ENCODE peak calls at places on chromosomes 16 and 17, in five cellular contexts. One of them, this sample, is unnamed.

GRCh38 chr17:73338050-73338491 is 26.3 kb upstream of the CDC42EP4 start:
- DNase-seq in PC-3: no peak
- DNase-seq in tibial artery: peak; percentile 61
- DNase-seq in ovary: peak; percentile 46
- DNase-seq in AG04450: no peak
- DNase-seq in this sample: no peak

GRCh38 chr17:31155208-31155810 is 60.5 kb downstream of the NF1 start:
- DNase-seq in PC-3: no peak
- DNase-seq in tibial artery: no peak
- DNase-seq in ovary: no peak
- DNase-seq in AG04450: no peak
- DNase-seq in this sample: no peak

GRCh38 chr17:66468241-66469087 is 166.1 kb downstream of the PRKCA start:
- DNase-seq in PC-3: peak; percentile 26
- DNase-seq in tibial artery: peak; percentile 36
- DNase-seq in ovary: no peak
- DNase-seq in AG04450: no peak
- DNase-seq in this sample: no peak

GRCh38 chr17:30565073-30565935 is 88.1 kb downstream of the GOSR1 start:
- DNase-seq in PC-3: no peak
- DNase-seq in tibial artery: no peak
- DNase-seq in ovary: no peak
- DNase-seq in AG04450: no peak
- DNase-seq in this sample: no peak

GRCh38 chr17:64240741-64241347 is 22.2 kb downstream of the TEX2 start:
- DNase-seq in PC-3: peak; percentile 43
- DNase-seq in tibial artery: peak; percentile 65
- DNase-seq in ovary: peak; percentile 77
- DNase-seq in AG04450: peak; percentile 64
- DNase-seq in this sample: no peak

GRCh38 chr16:77951788-77952187 is 70.6 kb upstream of the CLEC3A start:
- DNase-seq in PC-3: peak; percentile 35
- DNase-seq in tibial artery: no peak
- DNase-seq in ovary: no peak
- DNase-seq in AG04450: no peak
- DNase-seq in this sample: no peak

GRCh38 chr16:69397821-69398521 is 12.2 kb upstream of the TERF2 start:
- DNase-seq in PC-3: peak; percentile 47
- DNase-seq in tibial artery: peak; percentile 41
- DNase-seq in ovary: peak; percentile 59
- DNase-seq in AG04450: no peak
- DNase-seq in this sample: peak; percentile 22

GRCh38 chr17:4304417-4305027 is 40.7 kb upstream of the ANKFY1 start:
- DNase-seq in PC-3: peak; percentile 60
- DNase-seq in tibial artery: peak; percentile 59
- DNase-seq in ovary: no peak
- DNase-seq in AG04450: no peak
- DNase-seq in this sample: no peak

GRCh38 chr17:4980644-4981216 is 6.7 kb downstream of the CAMTA2 start:
- DNase-seq in PC-3: peak; percentile 65
- DNase-seq in tibial artery: no peak
- DNase-seq in ovary: no peak
- DNase-seq in AG04450: no peak
- DNase-seq in this sample: no peak

GRCh38 chr16:30381351-30382041 is 865 bp downstream of the SEPTIN1 start:
- DNase-seq in PC-3: no peak
- DNase-seq in tibial artery: no peak
- DNase-seq in ovary: no peak
- DNase-seq in AG04450: no peak
- DNase-seq in this sample: no peak

GRCh38 chr17:37802712-37803416 is 58.0 kb upstream of the HNF1B start:
- DNase-seq in PC-3: no peak
- DNase-seq in tibial artery: peak; percentile 34
- DNase-seq in ovary: no peak
- DNase-seq in AG04450: no peak
- DNase-seq in this sample: no peak

GRCh38 chr17:83100853-83101391 is 21.5 kb downstream of the METRNL start:
- DNase-seq in PC-3: no peak
- DNase-seq in tibial artery: no peak
- DNase-seq in ovary: no peak
- DNase-seq in AG04450: no peak
- DNase-seq in this sample: no peak

GRCh38 chr17:2396192-2396567 is 4.7 kb downstream of the MNT start:
- DNase-seq in PC-3: no peak
- DNase-seq in tibial artery: no peak
- DNase-seq in ovary: no peak
- DNase-seq in AG04450: no peak
- DNase-seq in this sample: no peak

GRCh38 chr16:57470683-57471082 is 8.2 kb downstream of the POLR2C start:
- DNase-seq in PC-3: no peak
- DNase-seq in tibial artery: peak; percentile 67
- DNase-seq in ovary: peak; percentile 77
- DNase-seq in AG04450: no peak
- DNase-seq in this sample: no peak

GRCh38 chr16:1906846-1907165 is 11.4 kb downstream of the HS3ST6 start:
- DNase-seq in PC-3: no peak
- DNase-seq in tibial artery: no peak
- DNase-seq in ovary: no peak
- DNase-seq in AG04450: no peak
- DNase-seq in this sample: no peak
- H3K27ac ChIP-seq in PC-3: no peak overlapping the region
- H3K27ac ChIP-seq in tibial artery: no peak overlapping the region
- H3K27ac ChIP-seq in ovary: no peak overlapping the region
- H3K27ac ChIP-seq in AG04450: no peak overlapping the region
- H3K27ac ChIP-seq in this sample: no peak overlapping the region

GRCh38 chr17:10623786-10624338 is 33.2 kb downstream of the MYH3 start:
- DNase-seq in PC-3: no peak
- DNase-seq in tibial artery: no peak
- DNase-seq in ovary: no peak
- DNase-seq in AG04450: no peak
- DNase-seq in this sample: no peak
- H3K27ac ChIP-seq in PC-3: no peak overlapping the region
- H3K27ac ChIP-seq in tibial artery: no peak overlapping the region
- H3K27ac ChIP-seq in ovary: no peak overlapping the region
- H3K27ac ChIP-seq in AG04450: no peak overlapping the region
- H3K27ac ChIP-seq in this sample: no peak overlapping the region

GRCh38 chr17:68535903-68536302 is 23.7 kb downstream of the PRKAR1A start:
- DNase-seq in PC-3: no peak
- DNase-seq in tibial artery: no peak
- DNase-seq in ovary: no peak
- DNase-seq in AG04450: no peak
- DNase-seq in this sample: no peak

GRCh38 chr17:68540981-68541380 is 28.8 kb downstream of the PRKAR1A start:
- DNase-seq in PC-3: no peak
- DNase-seq in tibial artery: no peak
- DNase-seq in ovary: no peak
- DNase-seq in AG04450: no peak
- DNase-seq in this sample: no peak

GRCh38 chr17:68541816-68542215 is 29.6 kb downstream of the PRKAR1A start:
- DNase-seq in PC-3: no peak
- DNase-seq in tibial artery: no peak
- DNase-seq in ovary: no peak
- DNase-seq in AG04450: no peak
- DNase-seq in this sample: no peak

GRCh38 chr17:68542698-68543463 is 30.7 kb downstream of the PRKAR1A start:
- DNase-seq in PC-3: peak; percentile 99
- DNase-seq in tibial artery: no peak
- DNase-seq in ovary: no peak
- DNase-seq in AG04450: no peak
- DNase-seq in this sample: no peak

GRCh38 chr17:68539536-68540469 is 27.6 kb downstream of the PRKAR1A start:
- DNase-seq in PC-3: peak; percentile 19
- DNase-seq in tibial artery: no peak
- DNase-seq in ovary: peak; percentile 31
- DNase-seq in AG04450: no peak
- DNase-seq in this sample: peak; percentile 26
- H3K27ac ChIP-seq in PC-3: no peak overlapping the region
- H3K27ac ChIP-seq in tibial artery: no peak overlapping the region
- H3K27ac ChIP-seq in ovary: no peak overlapping the region
- H3K27ac ChIP-seq in AG04450: no peak overlapping the region
- H3K27ac ChIP-seq in this sample: no peak overlapping the region

GRCh38 chr16:48816393-48816792 is 206.4 kb upstream of the N4BP1 start:
- DNase-seq in PC-3: no peak
- DNase-seq in tibial artery: no peak
- DNase-seq in ovary: no peak
- DNase-seq in AG04450: no peak
- DNase-seq in this sample: no peak

GRCh38 chr16:48824271-48824670 is 214.3 kb upstream of the N4BP1 start:
- DNase-seq in PC-3: no peak
- DNase-seq in tibial artery: no peak
- DNase-seq in ovary: no peak
- DNase-seq in AG04450: no peak
- DNase-seq in this sample: no peak

GRCh38 chr16:48817032-48817431 is 207.1 kb upstream of the N4BP1 start:
- DNase-seq in PC-3: no peak
- DNase-seq in tibial artery: no peak
- DNase-seq in ovary: no peak
- DNase-seq in AG04450: no peak
- DNase-seq in this sample: no peak

GRCh38 chr16:48818257-48818656 is 208.3 kb upstream of the N4BP1 start:
- DNase-seq in PC-3: no peak
- DNase-seq in tibial artery: no peak
- DNase-seq in ovary: no peak
- DNase-seq in AG04450: no peak
- DNase-seq in this sample: no peak

DNA sequence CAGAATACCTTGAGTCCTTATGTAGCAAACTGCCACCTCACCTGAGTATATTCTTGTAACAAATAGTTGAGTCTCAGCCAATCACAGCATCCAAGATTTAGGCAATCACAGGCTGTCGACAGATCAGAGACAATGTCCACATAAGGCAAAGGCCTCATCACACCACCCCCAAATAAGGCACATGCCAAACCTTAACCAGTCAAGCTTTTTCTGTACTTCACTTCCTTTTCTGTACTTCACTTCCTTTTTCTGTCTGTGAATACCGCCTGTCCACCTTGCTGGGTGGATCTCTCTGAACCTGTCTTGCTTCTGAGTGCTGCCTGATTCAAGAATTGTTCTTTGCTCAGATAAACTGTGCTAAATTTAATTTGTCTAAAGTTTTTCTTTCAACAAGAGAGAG is 210.4 kb upstream of the N4BP1 start:
- DNase-seq in PC-3: no peak
- DNase-seq in tibial artery: no peak
- DNase-seq in ovary: no peak
- DNase-seq in AG04450: no peak
- DNase-seq in this sample: no peak
- H3K27ac ChIP-seq in PC-3: no peak overlapping the region
- H3K27ac ChIP-seq in tibial artery: no peak overlapping the region
- H3K27ac ChIP-seq in ovary: no peak overlapping the region
- H3K27ac ChIP-seq in AG04450: no peak overlapping the region
- H3K27ac ChIP-seq in this sample: no peak overlapping the region

GRCh38 chr16:4316732-4317461 is 1.0 kb downstream of the GLIS2 start:
- DNase-seq in PC-3: peak; percentile 57
- DNase-seq in tibial artery: peak; percentile 55
- DNase-seq in ovary: no peak
- DNase-seq in AG04450: no peak
- DNase-seq in this sample: no peak

GRCh38 chr16:4316103-4316731 is 350 bp downstream of the GLIS2 start:
- DNase-seq in PC-3: peak; percentile 16
- DNase-seq in tibial artery: no peak
- DNase-seq in ovary: no peak
- DNase-seq in AG04450: no peak
- DNase-seq in this sample: no peak

GRCh38 chr16:4318171-4318910 is 2.5 kb downstream of the GLIS2 start:
- DNase-seq in PC-3: no peak
- DNase-seq in tibial artery: no peak
- DNase-seq in ovary: no peak
- DNase-seq in AG04450: no peak
- DNase-seq in this sample: no peak

GRCh38 chr16:4319454-4319853 is 3.6 kb downstream of the GLIS2 start:
- DNase-seq in PC-3: no peak
- DNase-seq in tibial artery: peak; percentile 63
- DNase-seq in ovary: no peak
- DNase-seq in AG04450: no peak
- DNase-seq in this sample: no peak

DNA sequence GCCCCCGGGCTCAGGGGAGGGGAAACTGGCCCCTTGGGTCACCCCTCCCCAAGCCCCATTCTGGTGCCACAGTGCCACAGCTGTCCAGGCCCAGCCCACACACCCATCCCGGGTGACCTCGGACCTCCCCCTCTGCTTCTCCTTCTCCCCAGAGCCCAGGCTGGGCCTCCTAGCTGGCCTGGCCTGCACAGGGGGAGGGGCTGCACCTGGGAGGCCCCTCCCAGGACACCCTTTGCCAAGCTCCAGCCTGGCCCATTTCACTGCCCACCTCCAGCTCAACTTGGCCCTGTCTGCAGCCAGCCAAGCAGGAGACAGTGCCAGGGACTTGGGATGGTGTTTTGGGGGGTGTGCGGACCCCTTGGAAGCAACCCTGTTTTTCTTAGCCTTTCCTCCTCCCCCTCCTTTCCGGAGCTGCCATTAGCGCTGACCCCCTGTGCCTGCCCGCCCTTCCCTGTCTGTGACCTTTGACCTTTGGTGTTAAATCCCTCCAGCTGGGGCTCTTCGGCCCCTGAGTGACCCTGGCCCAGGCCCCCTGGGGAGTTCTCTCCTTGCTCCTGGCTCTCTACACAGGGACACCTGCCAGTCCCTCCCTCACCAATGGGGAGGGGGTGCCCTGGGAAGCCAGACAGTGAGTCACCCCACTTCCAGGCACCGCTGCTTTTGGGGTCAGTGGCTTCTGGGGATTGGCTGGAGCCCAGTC is 1.8 kb downstream of the GLIS2 start:
- DNase-seq in PC-3: peak; percentile 11
- DNase-seq in tibial artery: no peak
- DNase-seq in ovary: peak; percentile 72
- DNase-seq in AG04450: no peak
- DNase-seq in this sample: no peak
- H3K27ac ChIP-seq in PC-3: peak overlapping the region; percentile 19
- H3K27ac ChIP-seq in tibial artery: peak overlapping the region; percentile 93
- H3K27ac ChIP-seq in ovary: peak overlapping the region; percentile 97
- H3K27ac ChIP-seq in AG04450: peak overlapping the region; percentile 21
- H3K27ac ChIP-seq in this sample: peak overlapping the region; percentile 62

DNA sequence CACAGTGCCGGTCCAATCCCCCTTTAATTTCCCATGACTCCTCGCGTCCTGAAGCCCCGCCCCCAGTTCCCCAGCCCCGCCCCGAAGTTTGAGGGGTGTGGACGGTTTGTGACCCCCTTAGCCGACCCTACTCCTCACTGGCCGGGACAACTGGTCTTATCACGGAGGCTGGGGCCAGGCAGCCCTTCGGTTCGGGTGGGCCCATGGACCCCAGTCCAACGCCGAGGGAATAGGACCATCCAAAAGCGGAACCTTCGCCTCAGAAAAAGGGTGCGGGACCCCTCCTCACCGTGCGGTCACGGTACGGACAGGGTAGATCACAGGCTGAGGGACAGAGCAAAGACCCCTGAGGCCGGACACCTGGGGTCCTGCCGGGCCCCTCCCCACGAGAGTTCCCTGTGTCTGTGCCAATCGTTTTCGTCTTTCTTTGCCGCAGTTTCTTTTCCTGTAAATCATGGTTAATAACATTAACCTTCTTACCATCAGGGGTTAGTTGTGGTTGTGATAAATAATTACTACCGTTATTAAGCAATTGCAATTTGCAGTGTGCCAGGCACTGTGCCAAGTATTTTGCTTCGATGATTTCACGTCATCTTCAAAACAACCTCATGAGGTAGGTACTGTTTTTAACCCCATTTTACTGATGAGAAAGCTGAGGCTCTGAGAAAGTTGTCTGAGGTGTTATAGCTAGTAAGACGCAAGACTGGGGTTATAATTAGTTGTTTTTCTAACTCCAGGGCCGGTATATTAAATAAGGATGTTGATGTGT is 543 bp downstream of the TMUB2 start:
- DNase-seq in PC-3: no peak
- DNase-seq in tibial artery: no peak
- DNase-seq in ovary: no peak
- DNase-seq in AG04450: no peak
- DNase-seq in this sample: no peak
- H3K27ac ChIP-seq in PC-3: peak overlapping the region; percentile 83
- H3K27ac ChIP-seq in tibial artery: peak overlapping the region; percentile 99
- H3K27ac ChIP-seq in ovary: peak overlapping the region; percentile 98
- H3K27ac ChIP-seq in AG04450: peak overlapping the region; percentile 97
- H3K27ac ChIP-seq in this sample: peak overlapping the region; percentile 100

This sample was measured in caudate nucleus.